ENCODE peak calls at places on chromosome 22, in four cellular contexts. U, Y, F and P are unnamed samples.

GRCh38 chr22:43882122-43882767 is 9.6 kb downstream of the PNPLA5 start:
- DNase-seq in U (no peak), Y (no peak), F (no peak), P (no peak)

GRCh38 chr22:47612136-47612910 is 849.9 kb downstream of the TBC1D22A start:
- DNase-seq in U (no peak), F (no peak), Y (no peak), P (no peak)

GRCh38 chr22:21726650-21727049 is 8.9 kb downstream of the YPEL1 start:
- DNase-seq in Y (peak), U (peak), F (no peak), P (peak)

GRCh38 chr22:41862160-41862529 is 29.2 kb downstream of the SREBF2 start:
- DNase-seq in F (no peak), U (no peak), Y (no peak), P (no peak)

GRCh38 chr22:31942091-31942490 is 2.2 kb upstream of the YWHAH start:
- DNase-seq in U (no peak), F (no peak), Y (no peak), P (no peak)

GRCh38 chr22:23233084-23233501 is 52.8 kb downstream of the BCR start:
- DNase-seq in F (no peak), U (no peak), Y (no peak), P (no peak)

GRCh38 chr22:50363411-50364194 is 20.5 kb downstream of the PPP6R2 start:
- DNase-seq in Y (no peak), U (no peak), F (no peak), P (no peak)

GRCh38 chr22:45127866-45128265 is 35.9 kb upstream of the NUP50 start:
- DNase-seq in F (no peak), U (no peak), Y (no peak), P (peak)

GRCh38 chr22:23256986-23257888 is 76.9 kb downstream of the BCR start:
- DNase-seq in F (no peak), Y (no peak), U (no peak), P (peak)

GRCh38 chr22:50726643-50727340 is 11.2 kb upstream of the ACR start:
- DNase-seq in Y (no peak), F (no peak), U (no peak), P (no peak)

GRCh38 chr22:31080848-31081649 is at the start of gene SMTN:
- DNase-seq in Y (peak), F (peak), U (peak), P (peak)

GRCh38 chr22:21936151-21936778 is 16.4 kb downstream of the PPM1F start:
- DNase-seq in U (no peak), F (no peak), Y (peak), P (no peak)

GRCh38 chr22:27491888-27492287 is 309.7 kb downstream of the MN1 start:
- DNase-seq in U (no peak), Y (no peak), F (no peak), P (no peak)

GRCh38 chr22:26417406-26417805 is 11.7 kb upstream of the ASPHD2 start:
- DNase-seq in F (no peak), U (no peak), Y (no peak), P (no peak)

GRCh38 chr22:26718905-26719304 is 61.5 kb downstream of the MIAT start:
- DNase-seq in F (no peak), U (no peak), Y (no peak), P (peak)

GRCh38 chr22:30667486-30668305 is at the start of gene DUSP18:
- DNase-seq in F (peak), Y (peak), U (peak), P (peak)

GRCh38 chr22:50304528-50305392 is 2.7 kb downstream of the PLXNB2 start:
- DNase-seq in Y (peak), U (no peak), F (no peak), P (no peak)

GRCh38 chr22:31556627-31557203 is 60.4 kb downstream of the SFI1 start:
- DNase-seq in Y (peak), U (no peak), F (peak), P (peak)

GRCh38 chr22:19517919-19518567 is 6.2 kb downstream of the CLDN5 start:
- DNase-seq in Y (no peak), F (no peak), U (no peak), P (no peak)

GRCh38 chr22:47046411-47047065 is 284.1 kb downstream of the TBC1D22A start:
- DNase-seq in F (no peak), U (no peak), Y (no peak), P (no peak)

GRCh38 chr22:49858827-49859226 is 5.2 kb downstream of the ZBED4 start:
- DNase-seq in F (no peak), U (no peak), Y (no peak), P (no peak)

GRCh38 chr22:23192133-23192532 is 11.8 kb downstream of the BCR start:
- DNase-seq in F (no peak), U (no peak), Y (no peak), P (no peak)

GRCh38 chr22:22895776-22896445 is 8.3 kb downstream of the IGLL5 start:
- DNase-seq in F (no peak), Y (no peak), U (no peak), P (no peak)

GRCh38 chr22:24303007-24303406 is 32.4 kb downstream of the SPECC1L start:
- DNase-seq in F (no peak), Y (peak), U (no peak), P (no peak)

GRCh38 chr22:39238124-39238466 is 6.7 kb downstream of the PDGFB start:
- DNase-seq in Y (no peak), F (no peak), U (no peak), P (no peak)

GRCh38 chr22:44783091-44783490 is 30.7 kb downstream of the ARHGAP8 start:
- DNase-seq in Y (no peak), U (no peak), F (no peak), P (no peak)

GRCh38 chr22:47164514-47165337 is 402.3 kb downstream of the TBC1D22A start:
- DNase-seq in U (no peak), F (peak), Y (no peak), P (no peak)

DNA sequence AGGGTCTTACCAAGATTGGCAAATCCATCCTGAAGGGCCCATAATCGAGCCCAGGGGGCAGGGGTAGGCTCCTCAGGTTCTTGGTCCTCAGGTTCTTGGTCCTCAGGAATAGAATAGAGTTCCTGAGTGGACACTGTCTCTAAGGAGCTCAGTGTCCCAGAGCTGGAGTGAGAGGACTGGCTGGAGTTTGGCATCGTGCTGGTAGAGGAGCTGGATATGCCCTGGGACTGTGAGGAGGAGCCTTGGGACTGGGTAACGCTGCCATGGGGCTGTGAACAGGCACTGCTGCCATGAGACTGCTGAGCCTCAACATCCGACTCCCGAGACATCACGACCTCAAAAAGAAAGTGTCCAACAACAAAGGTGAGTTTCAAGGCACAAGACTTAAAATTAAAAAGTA is 7.2 kb downstream of the CHEK2 start:
- DNase-seq in F (no peak), U (no peak), Y (no peak), P (no peak)
- H2BK12ac ChIP-seq in F (no peak), U (peak), Y (no peak), P (no peak)

GRCh38 chr22:37967637-37968451 is 14.3 kb downstream of the POLR2F start:
- DNase-seq in F (no peak), U (no peak), Y (no peak), P (no peak)
- H2BK12ac ChIP-seq in F (no peak), U (no peak), Y (no peak), P (no peak)

GRCh38 chr22:36371920-36372319 is 15.8 kb downstream of the MYH9 start:
- DNase-seq in Y (no peak), F (no peak), U (no peak), P (no peak)

GRCh38 chr22:36367479-36367878 is 20.3 kb downstream of the MYH9 start:
- DNase-seq in F (no peak), U (no peak), Y (no peak), P (no peak)

GRCh38 chr22:36368359-36368983 is 19.3 kb downstream of the MYH9 start:
- DNase-seq in U (no peak), F (peak), Y (peak), P (peak)

GRCh38 chr22:36369004-36369921 is 18.5 kb downstream of the MYH9 start:
- DNase-seq in F (no peak), Y (peak), U (no peak), P (peak)

DNA sequence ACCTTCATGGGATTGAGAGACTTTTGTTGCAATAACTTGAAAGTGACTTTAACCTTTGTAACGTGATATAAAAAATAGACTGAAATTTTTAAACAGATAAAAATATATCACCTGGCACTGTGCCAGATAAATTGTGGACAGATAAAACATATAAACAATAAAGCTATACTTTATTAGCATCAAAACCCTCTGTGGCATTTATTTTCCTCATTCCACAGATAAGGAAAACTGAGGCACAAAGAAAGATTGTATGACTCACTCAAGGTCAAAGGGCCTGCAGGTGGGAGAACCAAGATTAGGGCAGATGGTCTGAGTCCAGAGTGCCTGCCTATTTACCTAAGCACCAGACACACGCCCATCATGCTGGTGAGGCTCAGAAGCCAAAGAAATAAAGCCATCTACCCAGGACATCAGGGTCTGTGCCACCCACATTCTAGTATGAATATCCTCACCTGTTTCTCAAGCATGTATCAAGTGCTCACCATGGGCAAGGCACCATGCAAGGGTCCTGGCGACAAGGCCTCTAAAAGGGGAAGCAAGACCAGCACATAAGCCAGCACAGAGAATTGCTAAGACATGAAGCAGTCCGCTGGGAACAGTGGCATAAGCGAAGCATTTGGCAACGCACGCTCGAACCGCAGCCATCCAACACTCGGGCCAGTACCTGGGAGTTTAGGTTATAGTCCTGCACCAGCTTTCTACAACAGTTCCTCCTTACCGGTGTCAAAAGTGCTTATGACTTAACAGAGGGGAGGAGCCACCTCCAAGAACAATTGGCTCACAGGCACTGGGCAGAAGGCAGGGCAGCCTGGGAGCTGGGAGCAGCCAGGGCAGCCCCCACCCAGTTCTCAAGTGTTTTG is 17.6 kb downstream of the MYH9 start:
- DNase-seq in Y (peak), F (no peak), U (no peak), P (peak)
- H2BK12ac ChIP-seq in Y (peak), F (peak), U (peak), P (no peak)

GRCh38 chr22:36301384-36301828 is 48.5 kb downstream of the APOL1 start:
- DNase-seq in U (peak), Y (peak), F (peak), P (peak)
- H2BK12ac ChIP-seq in U (no peak), Y (no peak), F (no peak), P (peak)